ENCODE peak calls at places on chromosomes 4 and X, in four cellular contexts. A is HepG2, N is K562, O is WTC11. D is an unnamed sample.

GRCh38 chr4:2251073-2251794 is 9.3 kb upstream of the HAUS3 start:
- DNase-seq in A (no peak), O (no peak), N (no peak), D (no peak)

GRCh38 chr4:127421418-127421817 is 211.3 kb upstream of the INTU start:
- DNase-seq in N (no peak), O (no peak), A (no peak), D (no peak)

GRCh38 chrX:153179131-153179530 is at the start of gene MAGEA1:
- DNase-seq in A (no peak), O (no peak), N (peak), D (no peak)

GRCh38 chrX:149571770-149572169 is 15.5 kb downstream of the MAGEA9B start:
- DNase-seq in O (no peak), A (no peak), N (peak), D (no peak)

GRCh38 chrX:139639253-139639652 is 68.7 kb downstream of the MCF2 start:
- DNase-seq in O (no peak), N (no peak), A (no peak), D (no peak)

GRCh38 chrX:20796450-20796849 is 529.7 kb upstream of the RPS6KA3 start:
- DNase-seq in N (no peak), A (no peak), O (no peak), D (no peak)

GRCh38 chr4:8108261-8108660 is 50.4 kb downstream of the ABLIM2 start:
- DNase-seq in N (no peak), O (no peak), A (no peak), D (no peak)

GRCh38 chr4:34932591-34932990 is 1311.7 kb downstream of the ARAP2 start:
- DNase-seq in O (no peak), A (no peak), N (no peak), D (no peak)

DNA sequence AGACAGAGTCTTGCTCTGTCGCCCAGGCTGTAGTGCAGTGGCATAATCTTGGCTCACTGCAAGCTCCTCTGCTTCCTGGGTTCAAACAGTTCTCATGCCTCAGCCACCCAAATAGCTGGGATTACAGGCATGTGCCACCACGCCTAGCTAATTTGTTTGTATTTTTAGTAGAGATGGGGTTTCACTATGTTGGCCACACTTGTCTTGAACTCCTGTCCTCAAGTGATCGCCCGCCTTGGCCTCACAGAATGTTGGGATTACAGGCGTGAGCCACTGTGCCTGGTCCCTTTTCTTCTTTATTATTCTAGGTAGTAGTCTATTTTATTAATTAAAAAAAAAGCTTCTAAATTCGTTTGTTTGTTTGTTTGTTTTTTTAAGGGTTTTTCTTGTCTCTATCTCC is 59.1 kb downstream of the SLAIN2 start:
- DNase-seq in N (no peak), O (no peak), A (no peak), D (no peak)
- TF ChIP-seq ELF4 in N (no peak), O (no peak), A (no peak), D (no peak)

GRCh38 chrX:82370978-82371646 is 1137.0 kb upstream of the POU3F4 start:
- DNase-seq in N (no peak), A (no peak), O (no peak), D (no peak)
- TF ChIP-seq ELF4 in N (no peak), A (no peak), O (no peak), D (no peak)

GRCh38 chr4:52560844-52561280 is 98.2 kb downstream of the USP46 start:
- DNase-seq in O (no peak), A (no peak), N (no peak), D (no peak)
- TF ChIP-seq ELF4 in O (no peak), A (no peak), N (no peak), D (no peak)

GRCh38 chr4:14180983-14181601 is 553.6 kb upstream of the BOD1L1 start:
- DNase-seq in A (no peak), O (no peak), N (no peak), D (no peak)

GRCh38 chr4:14188214-14188613 is 560.7 kb upstream of the BOD1L1 start:
- DNase-seq in A (no peak), N (no peak), O (no peak), D (no peak)

GRCh38 chr4:14184767-14185166 is 557.2 kb upstream of the BOD1L1 start:
- DNase-seq in O (no peak), N (no peak), A (no peak), D (no peak)

GRCh38 chr4:14180166-14180565 is 552.6 kb upstream of the BOD1L1 start:
- DNase-seq in O (no peak), A (no peak), N (no peak), D (no peak)

DNA sequence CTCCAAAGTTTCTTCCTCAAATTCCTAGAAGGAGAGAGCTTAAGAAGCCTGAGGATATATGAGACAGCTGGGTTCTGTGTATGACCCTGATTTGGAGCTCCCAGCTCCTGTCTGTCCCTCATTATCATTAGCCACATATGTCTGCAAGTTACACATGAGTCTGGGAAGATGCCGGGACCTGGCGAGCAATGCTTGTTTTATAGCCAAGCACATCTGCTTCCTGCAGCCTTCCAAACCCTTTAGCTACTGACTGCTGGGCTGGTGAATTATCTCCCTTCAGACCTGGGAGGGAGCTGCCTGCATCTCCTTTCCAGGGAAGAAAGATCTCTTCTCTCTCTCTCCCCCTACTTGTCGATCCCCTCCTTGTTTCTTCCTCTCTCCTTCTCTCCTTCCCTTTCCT is 556.7 kb upstream of the BOD1L1 start:
- DNase-seq in N (no peak), A (no peak), O (no peak), D (no peak)
- TF ChIP-seq ELF4 in N (no peak), A (no peak), O (no peak), D (no peak)